ENCODE peak calls at places on chromosomes 1 and 21, in nine cellular contexts. U is NCI-H1092; T is breast epithelium; Z is naive thymus-derived CD8-positive, alpha-beta T cell; L is stimulated activated naive CD8-positive, alpha-beta T cell treated with anti-CD3 and anti-CD28 coated beads, Interleukin-15, Interleukin-2, amounts not matched to agents 100 U/mL and 50 U/mL, for 24 hours; A is tibial artery; B is NCI-H446 treated with DMSO at 0.1 percent for 48 hours; D is NCI-H1436; O is ovary. P is an unnamed sample.

GRCh38 chr1:226541631-226542622 is 6.6 kb upstream of the STUM start:
- DNase-seq in U (peak; percentile 19), L (no peak), D (no peak), B (no peak), Z (no peak), T (no peak), A (peak; percentile 64), O (no peak), P (no peak)

GRCh38 chr1:16146888-16147614 is 8.8 kb downstream of the EPHA2 start:
- DNase-seq in L (no peak), O (no peak), Z (no peak), B (no peak), T (no peak), D (no peak), U (no peak), A (no peak), P (no peak)

GRCh38 chr1:189678779-189679178 is 798.9 kb downstream of the BRINP3 start:
- DNase-seq in A (no peak), D (no peak), U (no peak), O (no peak), T (no peak), L (no peak), B (no peak), Z (no peak), P (no peak)

GRCh38 chr1:232238009-232238408 is 391.9 kb downstream of the SIPA1L2 start:
- DNase-seq in Z (no peak), A (no peak), O (no peak), B (peak; percentile 54), L (no peak), T (no peak), U (no peak), D (no peak), P (peak; percentile 23)

GRCh38 chr1:32180186-32181060 is 948 bp downstream of the TXLNA start:
- DNase-seq in D (no peak), Z (peak; percentile 29), B (no peak), U (no peak), L (peak; percentile 52), O (peak; percentile 72), A (peak; percentile 79), T (no peak), P (no peak)

GRCh38 chr1:212470059-212470458 is 37.3 kb downstream of the NENF start:
- DNase-seq in O (peak; percentile 79), Z (no peak), L (no peak), U (no peak), B (peak; percentile 36), T (peak; percentile 92), A (peak; percentile 97), D (no peak), P (no peak)

GRCh38 chr21:25887166-25887565 is 152.4 kb downstream of the GABPA start:
- DNase-seq in D (no peak), U (no peak), T (no peak), A (no peak), O (no peak), L (no peak), Z (no peak), B (no peak), P (no peak)

GRCh38 chr1:182507685-182508084 is 57.7 kb downstream of the RGSL1 start:
- DNase-seq in A (no peak), B (no peak), U (no peak), D (no peak), Z (no peak), O (no peak), T (no peak), L (no peak), P (no peak)

GRCh38 chr1:50548243-50548642 is 125.0 kb upstream of the DMRTA2 start:
- DNase-seq in B (no peak), A (no peak), U (no peak), T (no peak), L (no peak), Z (no peak), O (no peak), D (no peak), P (no peak)

GRCh38 chr1:103106426-103107321 is 1.6 kb downstream of the COL11A1 start:
- DNase-seq in L (no peak), U (no peak), Z (no peak), A (no peak), B (peak; percentile 20), T (no peak), O (peak; percentile 31), D (no peak), P (peak; percentile 17)

GRCh38 chr1:41626616-41627375 is 142.3 kb upstream of the EDN2 start:
- DNase-seq in U (no peak), O (no peak), B (no peak), Z (no peak), L (peak; percentile 74), D (no peak), T (no peak), A (no peak), P (no peak)

P was measured in NCI-H1694.